ENCODE peak calls at places on chromosome 6, in seven cellular contexts. V, G, T, I, B, W and Q are unnamed samples.

GRCh38 chr6:44043479-44044153 is 83.6 kb downstream of the MRPL14 start:
- DNase-seq in I (no peak), T (no peak), W (peak), V (no peak), G (peak), B (peak), Q (peak)

GRCh38 chr6:71309666-71310065 is 21.1 kb downstream of the OGFRL1 start:
- DNase-seq in V (no peak), W (no peak), B (no peak), T (no peak), I (no peak), G (no peak), Q (no peak)

GRCh38 chr6:161246725-161247124 is 27.1 kb downstream of the AGPAT4 start:
- DNase-seq in B (peak), T (no peak), W (no peak), I (no peak), G (no peak), V (no peak), Q (no peak)

GRCh38 chr6:137859025-137859424 is 8.0 kb upstream of the TNFAIP3 start:
- DNase-seq in V (no peak), W (no peak), B (no peak), I (no peak), G (no peak), T (no peak), Q (no peak)

GRCh38 chr6:125485757-125486156 is 184.0 kb upstream of the HDDC2 start:
- DNase-seq in I (no peak), B (no peak), T (no peak), G (no peak), W (no peak), V (no peak), Q (no peak)

GRCh38 chr6:115706324-115706723 is 354.4 kb downstream of the FRK start:
- DNase-seq in I (no peak), W (no peak), V (no peak), T (no peak), G (no peak), B (no peak), Q (no peak)

GRCh38 chr6:56949925-56950495 is 4.9 kb upstream of the BEND6 start:
- DNase-seq in W (peak), T (no peak), V (no peak), I (no peak), G (no peak), B (peak), Q (no peak)

GRCh38 chr6:133595076-133595868 is 293.6 kb upstream of the TCF21 start:
- DNase-seq in G (no peak), B (peak), T (no peak), I (no peak), W (peak), V (peak), Q (no peak)

GRCh38 chr6:106486236-106486635 is 125.7 kb downstream of the CRYBG1 start:
- DNase-seq in B (no peak), T (no peak), G (no peak), I (peak), V (no peak), W (no peak), Q (no peak)